ENCODE peak calls at places on chromosomes 12 and 14, in four cellular contexts. I is GM19239; J is amniotic stem cell; Z is activated CD4-positive, alpha-beta T cell treated with anti-CD3 and anti-CD28 coated beads, Interleukin-2, amount 50 U/mL, for 24 hours. Q is an unnamed sample.

GRCh38 chr12:43332977-43333649 is 218.9 kb downstream of the ADAMTS20 start:
- DNase-seq in I (no peak), J (peak), Z (no peak), Q (no peak)

GRCh38 chr14:102778616-102779351 is 1.5 kb downstream of the TRAF3 start:
- DNase-seq in I (no peak), J (no peak), Z (no peak), Q (no peak)

GRCh38 chr12:45655186-45655585 is 74.3 kb upstream of the ARID2 start:
- DNase-seq in I (no peak), J (no peak), Z (no peak), Q (no peak)

GRCh38 chr12:52600941-52601481 is at the start of gene KRT72:
- DNase-seq in I (no peak), J (no peak), Z (no peak), Q (no peak)

GRCh38 chr12:122894173-122895121 is 1.5 kb downstream of the VPS37B start:
- DNase-seq in I (no peak), J (no peak), Z (no peak), Q (no peak)

GRCh38 chr14:51443195-51444018 is 203.4 kb downstream of the TMX1 start:
- DNase-seq in I (no peak), J (no peak), Z (no peak), Q (no peak)

GRCh38 chr12:19140381-19141236 is 11.1 kb downstream of the PLEKHA5 start:
- DNase-seq in I (no peak), J (no peak), Z (no peak), Q (no peak)

GRCh38 chr12:92077530-92077929 is 68.1 kb downstream of the BTG1 start:
- DNase-seq in I (no peak), J (no peak), Z (no peak), Q (no peak)

GRCh38 chr14:50821471-50822464 is 9.2 kb downstream of the NIN start:
- DNase-seq in I (no peak), J (no peak), Z (no peak), Q (no peak)

GRCh38 chr14:64939817-64940190 is 2.7 kb downstream of the GPX2 start:
- DNase-seq in I (no peak), J (no peak), Z (no peak), Q (no peak)

GRCh38 chr14:57833304-57833703 is 32.6 kb downstream of the SLC35F4 start:
- DNase-seq in I (no peak), J (peak), Z (no peak), Q (peak)

GRCh38 chr12:75853621-75854020 is 178.0 kb downstream of the PHLDA1 start:
- DNase-seq in I (no peak), J (no peak), Z (no peak), Q (no peak)

GRCh38 chr14:104563742-104564615 is 15.6 kb upstream of the C14orf180 start:
- DNase-seq in I (peak), J (no peak), Z (peak), Q (no peak)

GRCh38 chr14:58677525-58677924 is 39.8 kb downstream of the DACT1 start:
- DNase-seq in I (no peak), J (no peak), Z (no peak), Q (no peak)

GRCh38 chr12:106722854-106723253 is 51.6 kb upstream of the RIC8B start:
- DNase-seq in I (no peak), J (no peak), Z (no peak), Q (no peak)

Q was measured in AG09319.